ENCODE peak calls at places on chromosomes 1 and 21, in six cellular contexts. One of them, this sample, is unnamed.

GRCh38 chr1:160406131-160406968 is 6.0 kb downstream of the VANGL2 start:
- DNase-seq in naive thymus-derived CD4-positive, alpha-beta T cell: no peak
- DNase-seq in endothelial cell of umbilical vein: no peak
- DNase-seq in H9: no peak
- DNase-seq in lower lobe of right lung: no peak
- DNase-seq in AG04450: no peak
- DNase-seq in this sample: no peak

GRCh38 chr1:243325305-243325890 is 69.6 kb downstream of the SDCCAG8 start:
- DNase-seq in naive thymus-derived CD4-positive, alpha-beta T cell: peak
- DNase-seq in endothelial cell of umbilical vein: peak
- DNase-seq in H9: no peak
- DNase-seq in lower lobe of right lung: no peak
- DNase-seq in AG04450: peak
- DNase-seq in this sample: peak

GRCh38 chr1:95304803-95305202 is 70.8 kb downstream of the RWDD3 start:
- DNase-seq in naive thymus-derived CD4-positive, alpha-beta T cell: no peak
- DNase-seq in endothelial cell of umbilical vein: no peak
- DNase-seq in H9: no peak
- DNase-seq in lower lobe of right lung: no peak
- DNase-seq in AG04450: no peak
- DNase-seq in this sample: no peak

GRCh38 chr1:27789511-27790154 is 16.6 kb downstream of the STX12 start:
- DNase-seq in naive thymus-derived CD4-positive, alpha-beta T cell: no peak
- DNase-seq in endothelial cell of umbilical vein: peak
- DNase-seq in H9: no peak
- DNase-seq in lower lobe of right lung: no peak
- DNase-seq in AG04450: no peak
- DNase-seq in this sample: peak

GRCh38 chr1:55720243-55720642 is 505.1 kb upstream of the USP24 start:
- DNase-seq in naive thymus-derived CD4-positive, alpha-beta T cell: no peak
- DNase-seq in endothelial cell of umbilical vein: no peak
- DNase-seq in H9: no peak
- DNase-seq in lower lobe of right lung: peak
- DNase-seq in AG04450: no peak
- DNase-seq in this sample: no peak

GRCh38 chr1:5864256-5864655 is 128.0 kb downstream of the NPHP4 start:
- DNase-seq in naive thymus-derived CD4-positive, alpha-beta T cell: no peak
- DNase-seq in endothelial cell of umbilical vein: no peak
- DNase-seq in H9: no peak
- DNase-seq in lower lobe of right lung: no peak
- DNase-seq in AG04450: no peak
- DNase-seq in this sample: no peak

GRCh38 chr1:173248247-173248940 is 41.3 kb upstream of the TNFSF4 start:
- DNase-seq in naive thymus-derived CD4-positive, alpha-beta T cell: no peak
- DNase-seq in endothelial cell of umbilical vein: no peak
- DNase-seq in H9: no peak
- DNase-seq in lower lobe of right lung: no peak
- DNase-seq in AG04450: no peak
- DNase-seq in this sample: no peak

GRCh38 chr1:28591708-28592313 is at the start of gene RAB42:
- DNase-seq in naive thymus-derived CD4-positive, alpha-beta T cell: no peak
- DNase-seq in endothelial cell of umbilical vein: no peak
- DNase-seq in H9: peak
- DNase-seq in lower lobe of right lung: peak
- DNase-seq in AG04450: no peak
- DNase-seq in this sample: no peak

GRCh38 chr1:208249300-208249699 is 5.1 kb upstream of the PLXNA2 start:
- DNase-seq in naive thymus-derived CD4-positive, alpha-beta T cell: no peak
- DNase-seq in endothelial cell of umbilical vein: no peak
- DNase-seq in H9: no peak
- DNase-seq in lower lobe of right lung: no peak
- DNase-seq in AG04450: no peak
- DNase-seq in this sample: no peak

GRCh38 chr21:39662411-39662953 is 49.7 kb downstream of the B3GALT5 start:
- DNase-seq in naive thymus-derived CD4-positive, alpha-beta T cell: no peak
- DNase-seq in endothelial cell of umbilical vein: no peak
- DNase-seq in H9: no peak
- DNase-seq in lower lobe of right lung: no peak
- DNase-seq in AG04450: no peak
- DNase-seq in this sample: no peak

GRCh38 chr1:154755858-154756730 is 114.0 kb downstream of the KCNN3 start:
- DNase-seq in naive thymus-derived CD4-positive, alpha-beta T cell: no peak
- DNase-seq in endothelial cell of umbilical vein: no peak
- DNase-seq in H9: no peak
- DNase-seq in lower lobe of right lung: no peak
- DNase-seq in AG04450: no peak
- DNase-seq in this sample: peak

GRCh38 chr1:107789817-107790609 is 175.0 kb downstream of the VAV3 start:
- DNase-seq in naive thymus-derived CD4-positive, alpha-beta T cell: no peak
- DNase-seq in endothelial cell of umbilical vein: no peak
- DNase-seq in H9: no peak
- DNase-seq in lower lobe of right lung: no peak
- DNase-seq in AG04450: no peak
- DNase-seq in this sample: no peak

GRCh38 chr1:109910963-109911798 is 532 bp downstream of the CSF1 start:
- DNase-seq in naive thymus-derived CD4-positive, alpha-beta T cell: no peak
- DNase-seq in endothelial cell of umbilical vein: peak
- DNase-seq in H9: peak
- DNase-seq in lower lobe of right lung: no peak
- DNase-seq in AG04450: no peak
- DNase-seq in this sample: no peak

GRCh38 chr21:37455504-37455911 is 88.9 kb downstream of the DYRK1A start:
- DNase-seq in naive thymus-derived CD4-positive, alpha-beta T cell: no peak
- DNase-seq in endothelial cell of umbilical vein: peak
- DNase-seq in H9: no peak
- DNase-seq in lower lobe of right lung: no peak
- DNase-seq in AG04450: no peak
- DNase-seq in this sample: no peak

GRCh38 chr1:46030074-46030870 is 102.2 kb downstream of the PIK3R3 start:
- DNase-seq in naive thymus-derived CD4-positive, alpha-beta T cell: no peak
- DNase-seq in endothelial cell of umbilical vein: no peak
- DNase-seq in H9: peak
- DNase-seq in lower lobe of right lung: no peak
- DNase-seq in AG04450: no peak
- DNase-seq in this sample: no peak

GRCh38 chr21:42590431-42591131 is 62.8 kb upstream of the PDE9A start:
- DNase-seq in naive thymus-derived CD4-positive, alpha-beta T cell: peak
- DNase-seq in endothelial cell of umbilical vein: no peak
- DNase-seq in H9: no peak
- DNase-seq in lower lobe of right lung: no peak
- DNase-seq in AG04450: no peak
- DNase-seq in this sample: no peak

GRCh38 chr1:30320581-30320890 is 402.8 kb downstream of the MATN1 start:
- DNase-seq in naive thymus-derived CD4-positive, alpha-beta T cell: no peak
- DNase-seq in endothelial cell of umbilical vein: no peak
- DNase-seq in H9: peak
- DNase-seq in lower lobe of right lung: no peak
- DNase-seq in AG04450: no peak
- DNase-seq in this sample: no peak

GRCh38 chr1:2378441-2378851 is 12.9 kb downstream of the MORN1 start:
- DNase-seq in naive thymus-derived CD4-positive, alpha-beta T cell: no peak
- DNase-seq in endothelial cell of umbilical vein: no peak
- DNase-seq in H9: no peak
- DNase-seq in lower lobe of right lung: peak
- DNase-seq in AG04450: no peak
- DNase-seq in this sample: no peak

DNA sequence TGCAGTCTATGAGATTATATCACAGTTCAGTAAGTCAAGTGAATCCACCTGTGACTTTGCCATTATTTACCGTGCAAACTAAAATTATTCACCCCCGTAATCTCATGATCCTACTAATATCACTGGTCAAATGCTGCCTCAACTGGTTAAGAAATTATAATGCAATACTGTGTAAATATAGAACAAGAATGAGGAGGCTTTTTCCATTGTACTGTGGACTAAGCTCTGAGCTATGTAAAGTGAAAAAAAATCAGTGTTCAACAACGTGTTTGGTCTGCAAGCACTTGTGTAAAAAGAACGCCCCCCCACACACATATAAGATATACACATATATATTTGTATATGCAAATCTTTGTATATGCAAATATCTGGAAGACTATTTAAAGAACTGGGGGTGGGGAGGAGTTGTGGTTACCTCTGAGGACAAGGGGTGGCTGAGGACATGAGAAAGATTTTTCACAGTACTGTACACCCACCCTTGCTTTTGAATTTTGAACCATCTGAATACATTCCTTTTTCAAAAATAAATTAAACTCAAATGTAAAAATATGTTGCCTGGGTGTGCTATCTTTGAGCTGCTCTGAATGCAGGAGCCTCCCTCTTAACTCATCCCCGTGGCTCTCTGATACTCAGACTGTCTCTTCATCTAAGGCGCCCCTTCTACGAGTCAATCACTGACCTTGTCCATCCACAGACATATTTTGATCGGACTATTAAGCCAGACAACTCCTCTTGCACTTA is 57.0 kb downstream of the PTP4A2 start:
- DNase-seq in naive thymus-derived CD4-positive, alpha-beta T cell: no peak
- DNase-seq in endothelial cell of umbilical vein: no peak
- DNase-seq in H9: no peak
- DNase-seq in lower lobe of right lung: no peak
- DNase-seq in AG04450: no peak
- DNase-seq in this sample: no peak
- H3K27ac ChIP-seq in naive thymus-derived CD4-positive, alpha-beta T cell: no peak
- H3K27ac ChIP-seq in endothelial cell of umbilical vein: no peak
- H3K27ac ChIP-seq in H9: no peak
- H3K27ac ChIP-seq in lower lobe of right lung: no peak
- H3K27ac ChIP-seq in AG04450: no peak
- H3K27ac ChIP-seq in this sample: no peak

GRCh38 chr1:92203105-92203504 is 14.6 kb upstream of the C1orf146 start:
- DNase-seq in naive thymus-derived CD4-positive, alpha-beta T cell: no peak
- DNase-seq in endothelial cell of umbilical vein: no peak
- DNase-seq in H9: no peak
- DNase-seq in lower lobe of right lung: no peak
- DNase-seq in AG04450: no peak
- DNase-seq in this sample: no peak
- H3K27ac ChIP-seq in naive thymus-derived CD4-positive, alpha-beta T cell: no peak
- H3K27ac ChIP-seq in endothelial cell of umbilical vein: no peak
- H3K27ac ChIP-seq in H9: no peak
- H3K27ac ChIP-seq in lower lobe of right lung: no peak
- H3K27ac ChIP-seq in AG04450: no peak
- H3K27ac ChIP-seq in this sample: no peak

GRCh38 chr1:68196676-68197075 is 35.6 kb downstream of the WLS start:
- DNase-seq in naive thymus-derived CD4-positive, alpha-beta T cell: no peak
- DNase-seq in endothelial cell of umbilical vein: no peak
- DNase-seq in H9: no peak
- DNase-seq in lower lobe of right lung: no peak
- DNase-seq in AG04450: no peak
- DNase-seq in this sample: no peak
- H3K27ac ChIP-seq in naive thymus-derived CD4-positive, alpha-beta T cell: no peak
- H3K27ac ChIP-seq in endothelial cell of umbilical vein: no peak
- H3K27ac ChIP-seq in H9: no peak
- H3K27ac ChIP-seq in lower lobe of right lung: no peak
- H3K27ac ChIP-seq in AG04450: no peak
- H3K27ac ChIP-seq in this sample: peak

DNA sequence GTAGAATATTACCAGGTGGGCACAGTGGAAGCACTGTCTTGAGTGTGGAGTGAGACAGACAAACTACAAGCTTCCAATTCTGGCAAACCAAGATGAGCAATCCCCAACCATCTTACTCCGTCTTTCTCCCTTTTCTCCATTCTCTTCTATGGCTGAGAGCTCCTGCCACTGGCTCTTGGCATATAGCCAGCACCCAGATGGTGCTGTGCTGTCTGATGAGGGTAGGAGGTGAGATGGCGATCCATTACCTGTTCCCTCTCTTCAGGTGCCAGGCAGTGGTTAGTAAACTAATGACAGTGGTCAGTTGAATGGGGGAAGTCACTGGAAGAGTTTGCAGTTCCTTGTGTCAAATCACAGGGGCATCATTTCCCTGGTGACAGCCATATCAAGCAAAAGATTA is 108.4 kb downstream of the FNBP1L start:
- DNase-seq in naive thymus-derived CD4-positive, alpha-beta T cell: no peak
- DNase-seq in endothelial cell of umbilical vein: no peak
- DNase-seq in H9: no peak
- DNase-seq in lower lobe of right lung: no peak
- DNase-seq in AG04450: no peak
- DNase-seq in this sample: no peak
- H3K27ac ChIP-seq in naive thymus-derived CD4-positive, alpha-beta T cell: no peak
- H3K27ac ChIP-seq in endothelial cell of umbilical vein: no peak
- H3K27ac ChIP-seq in H9: no peak
- H3K27ac ChIP-seq in lower lobe of right lung: no peak
- H3K27ac ChIP-seq in AG04450: no peak
- H3K27ac ChIP-seq in this sample: no peak